ENCODE peak calls at places on chromosomes 5 and 9, in nine cellular contexts. Z is CD4-positive, alpha-beta memory T cell; X is coronary artery; U is OCI-LY7; J is A549; M is SJSA1; Y is CD8-positive, alpha-beta T cell; B is GM23248; C is lower lobe of right lung. W is an unnamed sample.

GRCh38 chr9:98575379-98576346 is 133.1 kb downstream of the GABBR2 start:
- DNase-seq in U (peak), Z (no peak), B (peak), C (no peak), Y (no peak), J (no peak), M (peak), X (no peak), W (no peak)

GRCh38 chr9:137971477-137972138 is 94.0 kb downstream of the CACNA1B start:
- DNase-seq in B (no peak), M (no peak), C (peak), Y (peak), X (no peak), U (no peak), J (no peak), Z (no peak), W (no peak)

GRCh38 chr5:54171645-54172384 is 138.6 kb downstream of the ARL15 start:
- DNase-seq in U (peak), J (no peak), X (no peak), Z (no peak), Y (no peak), C (no peak), M (no peak), B (no peak), W (no peak)

GRCh38 chr9:76018767-76019166 is 128.3 kb downstream of the PCSK5 start:
- DNase-seq in U (no peak), C (no peak), Y (no peak), Z (peak), J (no peak), X (no peak), M (no peak), B (no peak), W (no peak)

GRCh38 chr5:149857499-149857898 is 87.1 kb downstream of the PDE6A start:
- DNase-seq in J (no peak), X (no peak), Y (no peak), M (peak), U (no peak), Z (no peak), B (no peak), C (peak), W (no peak)

GRCh38 chr5:10338996-10339903 is 14.2 kb upstream of the MARCHF6 start:
- DNase-seq in Y (no peak), B (no peak), J (no peak), Z (no peak), C (no peak), U (no peak), M (peak), X (no peak), W (peak)

GRCh38 chr9:6566409-6567139 is 79.0 kb downstream of the GLDC start:
- DNase-seq in Y (no peak), J (peak), U (no peak), M (peak), X (peak), B (peak), C (no peak), Z (no peak), W (no peak)

GRCh38 chr9:79120533-79121315 is 451.0 kb upstream of the TLE4 start:
- DNase-seq in M (no peak), U (no peak), J (no peak), Y (no peak), B (no peak), C (no peak), X (no peak), Z (no peak), W (no peak)

GRCh38 chr9:36881316-36882116 is 152.6 kb downstream of the PAX5 start:
- DNase-seq in U (no peak), Y (no peak), B (no peak), Z (no peak), J (no peak), M (no peak), C (no peak), X (no peak), W (no peak)

GRCh38 chr9:121822093-121823085 is 171.0 kb downstream of the DAB2IP start:
- DNase-seq in X (peak), Y (no peak), B (no peak), J (no peak), C (no peak), M (no peak), U (peak), Z (no peak), W (no peak)

GRCh38 chr9:20630241-20630943 is 8.1 kb upstream of the MLLT3 start:
- DNase-seq in B (peak), J (no peak), U (no peak), C (no peak), Y (no peak), X (no peak), Z (no peak), M (no peak), W (no peak)

GRCh38 chr5:37836173-37837100 is 3.4 kb downstream of the GDNF start:
- DNase-seq in X (no peak), Y (no peak), B (peak), U (no peak), Z (no peak), J (peak), M (no peak), C (no peak), W (no peak)

GRCh38 chr9:136572003-136572595 is 26.3 kb upstream of the NOTCH1 start:
- DNase-seq in C (no peak), J (peak), U (no peak), M (peak), X (no peak), Y (no peak), Z (no peak), B (no peak), W (peak)

GRCh38 chr5:172114875-172115422 is 73.1 kb downstream of the STK10 start:
- DNase-seq in X (no peak), Y (peak), Z (peak), M (no peak), B (no peak), C (peak), J (no peak), U (peak), W (no peak)

GRCh38 chr5:455806-456205 is 12.8 kb downstream of the EXOC3 start:
- DNase-seq in M (no peak), Z (no peak), Y (no peak), C (no peak), B (no peak), J (no peak), U (no peak), X (no peak), W (no peak)

GRCh38 chr9:61671276-61671973 is 481.6 kb downstream of the SPATA31A7 start:
- DNase-seq in B (no peak), X (peak), Z (no peak), Y (no peak), M (no peak), J (no peak), C (no peak), U (no peak), W (no peak)

GRCh38 chr9:123401879-123402513 is 46.0 kb downstream of the CRB2 start:
- DNase-seq in Z (no peak), J (peak), X (no peak), U (peak), C (no peak), B (peak), Y (no peak), M (peak), W (peak)

GRCh38 chr9:93267681-93268505 is 84.0 kb downstream of the WNK2 start:
- DNase-seq in C (peak), M (no peak), X (peak), Z (no peak), B (no peak), J (no peak), Y (no peak), U (peak), W (no peak)

GRCh38 chr5:93899026-93899600 is 157.7 kb upstream of the POU5F2 start:
- DNase-seq in X (no peak), C (no peak), Z (no peak), J (peak), Y (no peak), B (peak), M (no peak), U (peak), W (no peak)

GRCh38 chr9:120388000-120388855 is 191.7 kb downstream of the CDK5RAP2 start:
- DNase-seq in Y (no peak), B (no peak), M (no peak), Z (no peak), J (no peak), X (no peak), U (no peak), C (no peak), W (no peak)

GRCh38 chr9:137435381-137435891 is 5.7 kb downstream of the ENTPD8 start:
- DNase-seq in U (no peak), M (no peak), Z (no peak), C (peak), X (no peak), Y (no peak), J (no peak), B (no peak), W (no peak)

GRCh38 chr9:71662086-71662485 is 106.2 kb downstream of the CEMIP2 start:
- DNase-seq in M (no peak), Y (no peak), X (no peak), U (no peak), Z (no peak), C (no peak), B (no peak), J (no peak), W (no peak)

GRCh38 chr9:73470766-73471165 is 319.1 kb downstream of the ANXA1 start:
- DNase-seq in M (no peak), U (no peak), J (no peak), C (no peak), X (no peak), Z (no peak), B (no peak), Y (no peak), W (no peak)

GRCh38 chr5:81425569-81425968 is 31.6 kb upstream of the ACOT12 start:
- DNase-seq in C (no peak), U (peak), Z (peak), J (peak), B (peak), X (no peak), Y (no peak), M (peak), W (peak)

GRCh38 chr9:36358486-36358885 is 41.6 kb downstream of the RNF38 start:
- DNase-seq in U (no peak), Y (no peak), X (no peak), C (no peak), J (no peak), Z (no peak), M (no peak), B (no peak), W (no peak)

GRCh38 chr9:99368341-99369326 is 146.6 kb downstream of the SEC61B start:
- DNase-seq in Z (no peak), X (no peak), M (peak), C (no peak), U (no peak), J (no peak), Y (no peak), B (peak), W (peak)

GRCh38 chr9:34045903-34046302 is 2.8 kb downstream of the UBAP2 start:
- DNase-seq in C (no peak), X (no peak), Z (no peak), J (no peak), Y (no peak), M (no peak), U (no peak), B (no peak), W (no peak)

GRCh38 chr9:94630833-94631232 is 8.5 kb downstream of the FBP1 start:
- DNase-seq in X (no peak), J (no peak), C (no peak), B (no peak), U (no peak), M (no peak), Y (no peak), Z (no peak), W (no peak)

GRCh38 chr5:140073296-140073695 is 30.2 kb upstream of the NRG2 start:
- DNase-seq in B (peak), J (no peak), X (no peak), Y (no peak), M (peak), U (peak), C (no peak), Z (peak), W (peak)

GRCh38 chr5:106189121-106189809 is 1481.5 kb downstream of the EFNA5 start:
- DNase-seq in Y (no peak), J (no peak), M (no peak), U (no peak), Z (no peak), B (no peak), C (no peak), X (no peak), W (no peak)

GRCh38 chr5:95816341-95816740 is 6.2 kb downstream of the GLRX start:
- DNase-seq in M (no peak), Y (no peak), U (no peak), X (no peak), Z (no peak), J (no peak), C (no peak), B (no peak), W (no peak)
- H3K27ac ChIP-seq in M (no peak), Y (peak), U (no peak), X (no peak), Z (peak), J (no peak), C (no peak), B (no peak), W (no peak)

GRCh38 chr5:161703528-161703927 is 18.0 kb downstream of the GABRA6 start:
- DNase-seq in C (no peak), X (no peak), M (no peak), Z (no peak), J (no peak), U (no peak), Y (no peak), B (no peak), W (no peak)
- H3K27ac ChIP-seq in C (no peak), X (no peak), M (no peak), Z (no peak), J (no peak), U (no peak), Y (no peak), B (no peak), W (no peak)

DNA sequence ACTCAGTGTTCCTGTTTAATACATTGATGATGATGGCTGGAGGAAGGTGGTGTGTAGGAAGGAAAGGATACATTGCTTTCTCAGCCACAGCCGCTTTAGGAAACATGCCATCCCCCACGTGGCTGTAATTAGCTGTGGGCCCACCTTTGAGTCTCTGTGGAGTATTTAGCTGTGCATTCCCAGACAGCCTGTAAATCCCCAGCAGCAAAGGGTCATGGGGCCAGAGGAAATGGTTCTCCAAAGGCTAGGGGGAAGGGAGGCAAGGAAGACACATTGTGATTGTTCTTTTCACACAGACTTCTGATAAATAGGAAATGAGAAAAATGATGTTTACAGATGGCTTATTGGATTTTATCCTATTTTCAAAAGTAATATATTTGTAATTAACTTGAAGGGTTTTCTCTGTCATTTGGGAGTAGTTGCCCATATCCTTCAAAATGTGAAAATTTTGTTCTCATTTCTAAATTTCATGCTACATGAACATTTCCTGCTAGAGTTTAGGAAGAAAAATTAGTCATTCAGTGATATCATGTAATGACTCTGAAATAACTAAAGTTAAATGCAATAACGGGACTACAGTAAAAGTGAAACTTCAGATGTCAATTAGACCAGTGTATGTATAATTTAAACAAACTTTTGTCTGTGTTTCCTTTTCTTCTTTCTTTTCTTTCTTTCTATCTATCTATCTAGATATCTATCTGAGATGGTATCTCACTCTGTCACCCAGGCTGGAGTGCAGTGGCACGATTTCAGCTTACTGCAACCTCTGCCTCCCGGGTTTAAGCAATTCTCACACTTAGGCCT is 24.3 kb upstream of the F2R start:
- DNase-seq in B (peak), Z (no peak), J (no peak), M (peak), X (no peak), U (no peak), Y (no peak), C (no peak), W (no peak)
- H3K27ac ChIP-seq in B (no peak), Z (no peak), J (peak), M (peak), X (peak), U (no peak), Y (no peak), C (peak), W (no peak)

GRCh38 chr9:134640491-134641172 is 971 bp upstream of the COL5A1 start:
- DNase-seq in M (no peak), Y (no peak), J (no peak), Z (no peak), B (no peak), C (no peak), U (no peak), X (no peak), W (no peak)

GRCh38 chr9:134642385-134643181 is 980 bp downstream of the COL5A1 start:
- DNase-seq in M (peak), Z (no peak), U (no peak), J (peak), C (no peak), B (peak), Y (no peak), X (peak), W (peak)

GRCh38 chr9:134641989-134642384 is 384 bp downstream of the COL5A1 start:
- DNase-seq in J (no peak), B (no peak), C (no peak), M (no peak), X (no peak), Y (no peak), Z (no peak), U (no peak), W (no peak)

GRCh38 chr9:134639994-134640393 is 1.6 kb upstream of the COL5A1 start:
- DNase-seq in B (no peak), Y (no peak), C (no peak), Z (no peak), U (no peak), X (no peak), M (no peak), J (no peak), W (no peak)

GRCh38 chr9:134641173-134641985 is at the start of gene COL5A1:
- DNase-seq in Y (peak), M (peak), C (peak), J (peak), X (peak), Z (peak), U (no peak), B (peak), W (peak)
- H3K27ac ChIP-seq in Y (no peak), M (peak), C (peak), J (peak), X (peak), Z (no peak), U (no peak), B (peak), W (no peak)

DNA sequence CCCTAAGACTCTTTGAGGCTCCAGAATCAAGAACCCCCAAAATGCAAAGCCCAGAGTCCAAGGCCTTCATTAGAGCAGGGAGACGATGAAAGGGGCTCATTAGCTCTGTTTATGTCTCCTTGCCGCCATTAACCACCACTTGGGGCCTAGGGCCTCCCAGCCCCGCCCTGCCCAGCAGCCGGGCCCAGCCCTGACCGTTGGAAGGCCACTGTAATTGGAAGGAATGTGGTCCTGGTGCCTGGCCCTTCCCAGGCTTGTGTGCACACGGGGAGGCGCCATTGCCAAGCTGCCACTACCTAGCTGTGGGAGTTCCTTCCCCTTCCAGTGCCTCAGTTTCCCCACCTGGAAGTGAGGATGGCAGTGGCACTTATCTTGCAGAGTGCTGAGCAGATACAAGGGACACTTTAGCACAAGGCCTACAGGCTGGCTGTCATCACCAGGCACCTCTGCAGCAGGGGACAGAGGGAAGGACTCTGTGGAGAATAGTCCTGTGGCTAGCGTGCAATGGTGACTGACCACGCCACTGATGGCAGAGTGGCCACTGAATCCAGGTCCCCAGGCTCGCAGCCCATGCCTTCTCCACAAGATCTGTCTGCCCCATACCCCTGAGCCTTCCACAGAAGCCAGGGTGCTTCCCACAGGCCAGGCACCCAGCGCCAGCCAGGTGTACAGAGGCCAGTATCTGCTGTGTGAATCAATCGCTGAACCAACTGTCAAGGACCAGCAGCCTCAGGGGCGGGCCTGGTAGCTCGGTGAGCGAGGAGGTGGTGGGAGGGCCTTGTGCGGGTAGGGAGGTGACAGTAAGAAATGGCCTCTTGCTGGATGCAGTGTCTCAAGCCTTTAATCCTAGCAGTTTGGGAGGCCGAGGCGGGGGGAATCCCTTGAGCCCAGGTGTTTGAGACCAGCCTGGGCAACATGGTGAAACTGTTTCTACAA is 20.8 kb downstream of the GBGT1 start:
- DNase-seq in Z (no peak), J (no peak), Y (peak), U (no peak), X (no peak), M (no peak), C (no peak), B (no peak), W (no peak)
- H3K27ac ChIP-seq in Z (peak), J (no peak), Y (peak), U (no peak), X (no peak), M (no peak), C (no peak), B (no peak), W (peak)

DNA sequence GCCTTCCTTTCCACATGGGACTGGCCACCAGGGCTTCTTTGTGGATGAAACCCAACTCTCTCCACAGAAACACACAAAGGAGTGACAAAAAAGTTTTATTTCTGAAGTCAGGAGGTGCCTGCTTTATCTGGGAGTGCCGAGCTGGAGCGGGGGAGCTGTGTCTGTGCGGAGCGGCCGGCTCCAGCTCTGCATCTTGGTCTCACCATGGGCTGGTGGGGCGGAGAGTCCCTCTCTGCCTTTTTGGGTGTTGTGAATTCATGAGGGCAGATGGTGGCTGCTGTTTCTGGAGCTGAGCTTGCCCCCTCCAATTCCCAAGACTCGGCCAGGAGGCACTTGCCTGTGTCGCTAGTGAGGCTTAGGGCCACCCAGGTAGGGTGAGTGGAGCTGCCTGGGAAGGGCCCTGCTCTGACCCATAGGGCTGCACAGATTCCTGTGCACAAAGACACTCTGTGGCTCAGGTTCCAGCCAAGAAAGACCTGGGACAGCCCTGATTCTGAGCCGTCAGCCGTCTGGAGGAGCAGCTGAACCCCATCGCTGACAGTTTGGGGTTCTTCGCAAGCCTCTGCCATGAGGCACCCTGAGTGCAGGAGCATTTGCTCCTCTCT is 1.4 kb downstream of the DBH start:
- DNase-seq in U (no peak), J (no peak), Y (no peak), B (no peak), M (no peak), Z (no peak), X (no peak), C (no peak), W (peak)
- H3K27ac ChIP-seq in U (no peak), J (no peak), Y (no peak), B (no peak), M (no peak), Z (no peak), X (no peak), C (no peak), W (no peak)

W was measured in neuronal stem cell.